ENCODE peak calls at places on chromosomes 4 and X, in six cellular contexts. C is body of pancreas, D is AG09319, Z is pancreas, Q is glutamatergic neuron, F is GM23338. Y is an unnamed sample.

GRCh38 chr4:18571252-18571885 is 549.8 kb upstream of the LCORL start:
- DNase-seq in C (no peak), Z (no peak), D (no peak), Q (no peak), F (no peak), Y (no peak)

GRCh38 chr4:139919513-139919912 is 234.5 kb downstream of the MAML3 start:
- DNase-seq in C (peak), F (no peak), Q (no peak), D (no peak), Z (no peak), Y (no peak)

GRCh38 chr4:73870778-73871177 is 1.6 kb downstream of the CXCL1 start:
- DNase-seq in F (no peak), C (no peak), D (no peak), Z (no peak), Q (no peak), Y (no peak)

GRCh38 chrX:65522739-65523372 is 11.7 kb downstream of the LAS1L start:
- DNase-seq in C (no peak), Q (no peak), D (no peak), F (no peak), Z (no peak), Y (no peak)

GRCh38 chrX:109299091-109299490 is 182.8 kb downstream of the GUCY2F start:
- DNase-seq in D (no peak), Z (no peak), Q (no peak), F (no peak), C (no peak), Y (no peak)

GRCh38 chr4:147825451-147826287 is 93.8 kb downstream of the ARHGAP10 start:
- DNase-seq in F (no peak), Z (peak), D (no peak), Q (no peak), C (peak), Y (no peak)

GRCh38 chr4:158193171-158193749 is 17.0 kb upstream of the TMEM144 start:
- DNase-seq in D (no peak), Q (no peak), F (peak), C (no peak), Z (no peak), Y (no peak)

GRCh38 chr4:24470681-24471622 is 113.4 kb downstream of the DHX15 start:
- DNase-seq in F (peak), C (no peak), Z (no peak), D (no peak), Q (peak), Y (peak)

GRCh38 chr4:113907559-113907958 is 71.9 kb downstream of the ARSJ start:
- DNase-seq in D (no peak), Q (no peak), Z (no peak), C (no peak), F (no peak), Y (no peak)

GRCh38 chrX:128891554-128891953 is 631.7 kb downstream of the SMARCA1 start:
- DNase-seq in F (no peak), Z (no peak), Q (no peak), D (no peak), C (no peak), Y (no peak)

GRCh38 chr4:71411976-71412375 is 73.2 kb downstream of the SLC4A4 start:
- DNase-seq in Q (no peak), D (peak), Z (no peak), C (no peak), F (no peak), Y (no peak)

GRCh38 chrX:145817666-145818521 is at the start of gene SLITRK2:
- DNase-seq in C (peak), Z (peak), F (peak), Q (peak), D (no peak), Y (no peak)

GRCh38 chr4:52660643-52661042 is 1.5 kb upstream of the USP46 start:
- DNase-seq in D (no peak), F (no peak), Z (no peak), C (no peak), Q (no peak), Y (no peak)

GRCh38 chr4:3830774-3831528 is 64.8 kb downstream of the ADRA2C start:
- DNase-seq in D (no peak), Z (no peak), C (peak), F (no peak), Q (no peak), Y (peak)

GRCh38 chr4:125084608-125085007 is 230.1 kb upstream of the FAT4 start:
- DNase-seq in F (no peak), D (no peak), Z (no peak), C (no peak), Q (no peak), Y (no peak)

GRCh38 chr4:8468746-8469535 is 28.4 kb downstream of the TRMT44 start:
- DNase-seq in Q (peak), D (peak), C (peak), F (peak), Z (peak), Y (peak)

GRCh38 chr4:29046716-29047115 is 1673.5 kb upstream of the PCDH7 start:
- DNase-seq in F (no peak), C (no peak), Q (no peak), D (no peak), Z (no peak), Y (no peak)

GRCh38 chrX:2502668-2503519 is 2.1 kb upstream of the DHRSX start:
- DNase-seq in D (no peak), Q (no peak), Z (no peak), F (no peak), C (no peak), Y (no peak)

GRCh38 chrX:38233891-38234807 is 13.5 kb upstream of the SRPX start:
- DNase-seq in F (peak), C (no peak), Z (no peak), D (peak), Q (no peak), Y (no peak)

GRCh38 chrX:120749141-120749846 is 119.4 kb upstream of the C1GALT1C1 start:
- DNase-seq in Q (no peak), Z (no peak), F (no peak), C (no peak), D (no peak), Y (no peak)

GRCh38 chrX:134144231-134144630 is 92.8 kb upstream of the CCDC160 start:
- DNase-seq in Q (no peak), F (peak), C (no peak), Z (no peak), D (no peak), Y (no peak)

GRCh38 chr4:105432438-105432837 is 41.4 kb downstream of the PPA2 start:
- DNase-seq in Z (no peak), C (no peak), F (no peak), D (no peak), Q (no peak), Y (no peak)

GRCh38 chr4:110085131-110085530 is 113.3 kb downstream of the ELOVL6 start:
- DNase-seq in C (peak), Q (no peak), Z (no peak), D (no peak), F (no peak), Y (no peak)

GRCh38 chr4:41069838-41070237 is 144.5 kb downstream of the APBB2 start:
- DNase-seq in D (no peak), C (no peak), F (peak), Z (no peak), Q (no peak), Y (no peak)

GRCh38 chrX:103373581-103373980 is 2.8 kb upstream of the BEX3 start:
- DNase-seq in F (no peak), Q (no peak), D (no peak), C (no peak), Z (no peak), Y (no peak)

GRCh38 chrX:40908857-40909475 is 173.6 kb upstream of the MED14 start:
- DNase-seq in Z (no peak), F (no peak), C (no peak), Q (no peak), D (peak), Y (no peak)

GRCh38 chr4:1249731-1250526 is 999 bp upstream of the CTBP1 start:
- DNase-seq in D (no peak), C (peak), Z (peak), F (peak), Q (no peak), Y (peak)

GRCh38 chrX:84182521-84182920 is 5.5 kb downstream of the RPS6KA6 start:
- DNase-seq in Z (no peak), C (no peak), D (no peak), F (no peak), Q (no peak), Y (no peak)

GRCh38 chr4:123505077-123505456 is 108.5 kb downstream of the SPRY1 start:
- DNase-seq in D (no peak), C (no peak), Q (no peak), F (peak), Z (no peak), Y (no peak)

GRCh38 chrX:74291964-74292891 is 11.8 kb upstream of the ZCCHC13 start:
- DNase-seq in Q (peak), Z (peak), D (peak), C (peak), F (peak), Y (peak)

GRCh38 chrX:71634366-71634765 is 16.1 kb upstream of the CXCR3 start:
- DNase-seq in Z (no peak), D (no peak), C (no peak), F (no peak), Q (no peak), Y (no peak)

GRCh38 chr4:146585761-146586333 is 52.8 kb upstream of the POU4F2 start:
- DNase-seq in Z (no peak), D (peak), F (peak), Q (no peak), C (no peak), Y (no peak)

GRCh38 chr4:175035907-175036306 is 117.7 kb downstream of the ADAM29 start:
- DNase-seq in D (no peak), F (no peak), Q (no peak), Z (no peak), C (no peak), Y (no peak)

GRCh38 chr4:51859476-51860032 is 16.6 kb downstream of the DCUN1D4 start:
- DNase-seq in D (no peak), Q (no peak), Z (no peak), C (no peak), F (no peak), Y (no peak)

GRCh38 chr4:188701952-188702351 is 562.7 kb downstream of the TRIML1 start:
- DNase-seq in D (no peak), Q (no peak), F (no peak), Z (no peak), C (no peak), Y (no peak)

GRCh38 chrX:49912086-49912485 is 10.3 kb upstream of the CLCN5 start:
- DNase-seq in C (no peak), D (no peak), Z (no peak), Q (no peak), F (no peak), Y (no peak)

GRCh38 chrX:144214651-144215050 is 330.8 kb downstream of the UBE2NL start:
- DNase-seq in C (no peak), Q (no peak), D (no peak), F (no peak), Z (no peak), Y (no peak)

GRCh38 chrX:144219035-144219434 is 335.2 kb downstream of the UBE2NL start:
- DNase-seq in F (no peak), D (no peak), C (peak), Z (peak), Q (no peak), Y (peak)
- TF ChIP-seq CTCF in F (no peak), D (peak), C (no peak), Z (no peak), Q (no peak), Y (no peak)

DNA sequence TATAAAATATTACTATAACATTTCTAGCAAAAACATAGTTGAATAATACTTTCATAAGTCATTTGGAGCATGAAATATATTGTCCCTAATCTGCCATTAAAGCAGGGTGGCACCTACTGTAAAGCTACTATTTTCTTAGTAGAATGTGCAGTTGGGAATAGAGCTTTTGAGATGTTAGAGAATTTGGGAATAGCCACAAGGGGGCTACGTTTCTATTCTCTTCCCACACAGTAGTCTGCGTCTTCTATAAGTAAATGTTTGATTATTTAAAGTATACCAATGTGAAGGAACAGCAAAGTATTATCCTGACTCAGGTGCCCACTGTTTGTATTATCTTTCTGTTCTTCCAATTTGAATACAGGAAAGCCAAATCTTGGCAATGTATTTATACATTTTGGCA is 323.2 kb upstream of the GIMD1 start:
- DNase-seq in Z (no peak), Q (no peak), D (no peak), C (no peak), F (peak), Y (no peak)
- TF ChIP-seq CTCF in Z (no peak), Q (no peak), D (no peak), C (no peak), F (peak), Y (no peak)

DNA sequence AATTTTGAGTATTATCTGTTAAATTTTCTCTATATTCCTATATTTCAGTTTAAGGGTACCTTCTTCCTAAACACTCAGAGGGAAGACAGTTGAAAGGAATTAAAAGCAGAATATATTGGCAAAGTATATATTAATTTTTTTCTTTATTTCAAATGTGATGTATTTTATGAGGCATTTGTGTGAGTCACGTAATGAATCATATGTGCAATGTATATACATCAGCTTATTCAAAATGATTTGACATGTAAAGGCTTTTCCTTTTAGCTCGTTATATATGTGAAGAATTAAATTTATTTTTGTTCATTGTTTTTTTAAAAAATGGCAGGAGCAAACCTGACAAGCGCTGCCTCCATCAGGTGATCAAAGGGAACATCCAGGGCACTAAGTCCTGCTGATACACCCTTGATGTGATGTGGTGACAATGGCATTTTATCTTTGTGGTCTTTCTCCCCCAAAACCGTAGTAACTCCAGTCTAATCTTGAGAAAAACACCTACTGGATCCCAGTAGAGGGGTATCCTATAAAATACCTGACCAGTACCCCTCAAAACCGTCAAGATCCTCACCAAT is 8.9 kb downstream of the WWC2 start:
- DNase-seq in D (no peak), C (no peak), Q (no peak), F (no peak), Z (no peak), Y (no peak)
- TF ChIP-seq CTCF in D (no peak), C (no peak), Q (no peak), F (peak), Z (no peak), Y (no peak)

GRCh38 chrX:110418857-110419249 is 60.2 kb downstream of the RTL9 start:
- DNase-seq in C (no peak), F (no peak), Q (no peak), Z (no peak), D (no peak), Y (no peak)

GRCh38 chrX:110415440-110416167 is 57.0 kb downstream of the RTL9 start:
- DNase-seq in Z (no peak), Q (no peak), D (no peak), C (no peak), F (no peak), Y (no peak)

GRCh38 chrX:110420771-110421498 is 62.3 kb downstream of the RTL9 start:
- DNase-seq in F (no peak), C (no peak), D (no peak), Z (no peak), Q (no peak), Y (no peak)

GRCh38 chrX:110417128-110417527 is 58.5 kb downstream of the RTL9 start:
- DNase-seq in Z (no peak), Q (no peak), D (no peak), C (no peak), F (no peak), Y (no peak)

DNA sequence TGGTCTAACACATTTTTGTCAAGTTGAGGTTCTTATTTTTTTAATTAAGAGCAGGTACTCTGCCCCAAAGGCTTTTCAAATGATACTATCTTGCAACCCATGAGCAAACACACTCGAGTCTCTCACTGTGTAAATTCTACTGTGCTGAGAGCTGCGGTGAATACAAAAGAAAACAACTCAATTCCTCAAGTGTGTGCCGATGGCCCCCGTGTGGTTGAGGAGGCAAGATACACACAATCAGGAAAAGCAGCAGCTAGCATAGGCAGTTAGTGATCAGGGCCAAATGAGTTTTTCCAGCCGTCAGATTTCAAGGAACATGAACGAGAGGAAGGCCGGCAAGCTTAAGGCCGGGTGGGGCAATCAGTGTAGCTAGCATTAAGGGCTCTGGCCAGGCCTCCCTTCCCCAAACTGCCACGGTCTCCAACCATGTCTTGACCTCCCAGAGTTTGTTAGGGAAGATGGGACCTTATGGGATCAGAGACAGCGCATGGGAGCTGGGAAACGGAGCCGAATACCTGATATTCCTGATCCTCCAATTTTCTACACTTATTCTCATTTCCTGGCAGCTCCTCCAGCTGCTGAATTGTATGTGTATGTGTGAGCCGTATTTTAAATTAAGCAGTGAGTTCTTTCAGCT is 59.7 kb downstream of the RTL9 start:
- DNase-seq in F (peak), C (no peak), D (no peak), Q (peak), Z (no peak), Y (peak)
- TF ChIP-seq CTCF in F (peak), C (peak), D (peak), Q (peak), Z (no peak), Y (peak)

GRCh38 chr4:87835732-87836131 is 3.0 kb downstream of the MEPE start:
- DNase-seq in C (no peak), F (no peak), Q (no peak), Z (no peak), D (no peak), Y (no peak)

GRCh38 chr4:87839309-87839946 is 6.7 kb downstream of the MEPE start:
- DNase-seq in C (peak), D (no peak), F (peak), Z (no peak), Q (peak), Y (no peak)

GRCh38 chr4:87835192-87835591 is 2.4 kb downstream of the MEPE start:
- DNase-seq in F (no peak), Z (no peak), D (no peak), C (no peak), Q (no peak), Y (no peak)

GRCh38 chr4:87840149-87840548 is 7.4 kb downstream of the MEPE start:
- DNase-seq in D (no peak), C (no peak), Z (no peak), F (no peak), Q (no peak), Y (no peak)

GRCh38 chr4:87838207-87838606 is 5.4 kb downstream of the MEPE start:
- DNase-seq in C (no peak), F (peak), Z (no peak), D (no peak), Q (peak), Y (no peak)
- TF ChIP-seq CTCF in C (no peak), F (peak), Z (no peak), D (no peak), Q (no peak), Y (peak)

GRCh38 chrX:16664059-16664458 is 14.1 kb downstream of the S100G start:
- DNase-seq in D (no peak), F (no peak), C (no peak), Q (no peak), Z (no peak), Y (no peak)
- TF ChIP-seq CTCF in D (no peak), F (no peak), C (no peak), Q (no peak), Z (no peak), Y (no peak)

GRCh38 chrX:24837966-24838365 is 144.2 kb downstream of the POLA1 start:
- DNase-seq in F (no peak), D (no peak), Q (no peak), Z (no peak), C (no peak), Y (no peak)

GRCh38 chrX:24839331-24839730 is 145.6 kb downstream of the POLA1 start:
- DNase-seq in Q (no peak), F (no peak), Z (no peak), C (no peak), D (no peak), Y (no peak)

GRCh38 chrX:24833695-24834094 is 140.0 kb downstream of the POLA1 start:
- DNase-seq in F (no peak), Q (no peak), C (no peak), D (no peak), Z (no peak), Y (no peak)

GRCh38 chrX:24842486-24842885 is 148.8 kb downstream of the POLA1 start:
- DNase-seq in F (no peak), Q (no peak), C (no peak), D (no peak), Z (no peak), Y (no peak)

GRCh38 chrX:24838624-24839023 is 144.9 kb downstream of the POLA1 start:
- DNase-seq in D (peak), C (no peak), F (peak), Q (no peak), Z (no peak), Y (no peak)
- TF ChIP-seq CTCF in D (peak), C (peak), F (peak), Q (peak), Z (no peak), Y (peak)

DNA sequence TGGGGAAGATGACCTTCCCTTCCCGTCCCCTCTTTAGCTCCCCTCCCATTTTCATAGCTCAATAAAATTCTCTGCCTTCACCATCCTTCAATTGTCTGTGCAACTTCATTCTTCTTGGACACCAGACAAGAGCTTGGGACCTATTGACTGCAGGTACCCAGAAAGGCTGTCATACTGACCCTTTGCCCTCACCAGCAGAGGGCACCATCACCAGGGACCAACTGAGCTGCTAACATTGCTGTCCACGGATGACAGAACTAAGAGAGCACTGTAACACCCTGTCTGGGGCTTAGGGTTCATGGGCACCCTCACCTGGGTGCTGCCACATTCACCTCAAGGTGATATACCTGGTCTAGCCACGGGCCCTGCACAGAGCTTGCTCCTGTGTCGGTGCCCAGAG is 141.3 kb upstream of the VCX3B start:
- DNase-seq in F (peak), Q (no peak), C (no peak), D (no peak), Z (no peak), Y (no peak)
- TF ChIP-seq CTCF in F (peak), Q (no peak), C (no peak), D (no peak), Z (no peak), Y (no peak)